ENCODE peak calls at places on chromosomes 4 and X, in six cellular contexts. I, S, H, X, J and N are unnamed samples.

GRCh38 chrX:153735274-153735673 is 10.6 kb downstream of the ABCD1 start:
- DNase-seq in X (no peak), J (no peak), H (peak), S (no peak), I (peak), N (no peak)

GRCh38 chrX:73214366-73215094 is at the start of gene NAP1L2:
- DNase-seq in J (peak), I (peak), S (peak), H (peak), X (peak), N (peak)

GRCh38 chr4:24831637-24832036 is 36.3 kb downstream of the SOD3 start:
- DNase-seq in I (no peak), J (no peak), S (no peak), X (no peak), H (no peak), N (no peak)

GRCh38 chr4:22410645-22411247 is 105.1 kb downstream of the ADGRA3 start:
- DNase-seq in J (no peak), H (no peak), S (no peak), X (no peak), I (no peak), N (no peak)

GRCh38 chr4:80069108-80069836 is 3.8 kb downstream of the ANTXR2 start:
- DNase-seq in S (no peak), H (no peak), J (no peak), I (no peak), X (no peak), N (no peak)

GRCh38 chr4:151882072-151882803 is 121.4 kb upstream of the GATB start:
- DNase-seq in X (no peak), S (no peak), J (no peak), I (no peak), H (no peak), N (no peak)

GRCh38 chr4:68476191-68476590 is 28.9 kb downstream of the TMPRSS11E start:
- DNase-seq in I (no peak), H (no peak), S (no peak), X (no peak), J (no peak), N (no peak)

GRCh38 chr4:53748328-53748772 is 157.1 kb upstream of the LNX1 start:
- DNase-seq in I (no peak), H (no peak), J (no peak), X (no peak), S (no peak), N (no peak)

GRCh38 chr4:179586460-179586859 is 2144.2 kb upstream of the AGA start:
- DNase-seq in S (no peak), X (no peak), J (no peak), H (no peak), I (peak), N (no peak)

GRCh38 chr4:111960241-111960667 is 185.0 kb upstream of the FAM241A start:
- DNase-seq in X (no peak), J (no peak), H (peak), I (peak), S (no peak), N (no peak)

GRCh38 chr4:76747613-76748012 is 150.3 kb downstream of the SOWAHB start:
- DNase-seq in X (no peak), H (no peak), S (no peak), J (no peak), I (no peak), N (no peak)

GRCh38 chr4:8201341-8201781 is 2.3 kb downstream of the SH3TC1 start:
- DNase-seq in X (no peak), S (no peak), J (peak), I (no peak), H (no peak), N (no peak)